ENCODE peak calls at places on chromosomes 6 and 20, in six cellular contexts. D is upper lobe of right lung; T is GM23338; W is CD4-positive, alpha-beta memory T cell; H is right cardiac atrium; U is prostate gland. Y is an unnamed sample.

GRCh38 chr6:109671721-109672120 is 19.3 kb downstream of the AK9 start:
- DNase-seq in D (no peak), T (no peak), W (no peak), H (no peak), U (no peak), Y (no peak)

GRCh38 chr6:139474145-139475108 is 100.0 kb upstream of the CITED2 start:
- DNase-seq in D (no peak), T (peak; percentile 54), W (no peak), H (no peak), U (no peak), Y (no peak)

GRCh38 chr6:56647172-56647762 is 4.6 kb upstream of the DST start:
- DNase-seq in D (no peak), T (no peak), W (no peak), H (no peak), U (no peak), Y (no peak)

GRCh38 chr6:89281779-89282246 is 33.3 kb downstream of the GABRR2 start:
- DNase-seq in D (no peak), T (peak; percentile 84), W (peak; percentile 48), H (no peak), U (no peak), Y (no peak)

GRCh38 chr6:17705778-17706579 is 746 bp downstream of the NUP153 start:
- DNase-seq in D (peak; percentile 84), T (peak; percentile 74), W (peak; percentile 90), H (peak; percentile 63), U (peak; percentile 33), Y (peak; percentile 78)

GRCh38 chr20:1331101-1331500 is 2.2 kb upstream of the SDCBP2 start:
- DNase-seq in D (no peak), T (no peak), W (no peak), H (no peak), U (no peak), Y (no peak)

GRCh38 chr6:46756469-46757205 is 9.9 kb downstream of the ANKRD66 start:
- DNase-seq in D (no peak), T (peak; percentile 34), W (no peak), H (no peak), U (no peak), Y (no peak)

GRCh38 chr6:42904467-42904866 is 11.4 kb upstream of the PTCRA start:
- DNase-seq in D (no peak), T (no peak), W (no peak), H (no peak), U (no peak), Y (no peak)

DNA sequence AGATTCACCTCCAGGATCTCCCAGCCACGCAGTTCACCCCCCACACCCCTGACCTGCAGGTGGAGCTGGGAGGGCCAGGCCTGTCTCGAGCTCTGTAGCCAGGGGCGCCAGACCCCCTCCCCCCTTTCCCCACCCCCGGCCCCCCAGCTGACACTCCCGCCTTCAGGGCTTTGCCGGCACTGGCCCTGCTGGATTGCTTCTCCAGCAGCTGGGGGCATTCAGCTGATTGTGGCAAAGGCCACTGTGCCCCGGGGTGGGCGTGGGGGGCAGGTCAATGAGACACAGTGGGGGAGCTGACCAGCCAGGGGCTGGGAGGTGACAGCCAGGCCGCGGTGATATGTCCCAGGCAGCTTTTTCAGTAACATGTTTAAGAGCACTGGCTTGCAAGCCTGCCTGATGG is 22.2 kb downstream of the ZBP1 start:
- DNase-seq in D (no peak), T (no peak), W (no peak), H (no peak), U (no peak), Y (no peak)
- H3K27me3 ChIP-seq in D (no peaks in the 10 kb centered on the region), T (no peaks in the 10 kb centered on the region), W (no peaks in the 10 kb centered on the region), H (no peaks in the 10 kb centered on the region), U (no peaks in the 10 kb centered on the region), Y (no peaks in the 10 kb centered on the region)

DNA sequence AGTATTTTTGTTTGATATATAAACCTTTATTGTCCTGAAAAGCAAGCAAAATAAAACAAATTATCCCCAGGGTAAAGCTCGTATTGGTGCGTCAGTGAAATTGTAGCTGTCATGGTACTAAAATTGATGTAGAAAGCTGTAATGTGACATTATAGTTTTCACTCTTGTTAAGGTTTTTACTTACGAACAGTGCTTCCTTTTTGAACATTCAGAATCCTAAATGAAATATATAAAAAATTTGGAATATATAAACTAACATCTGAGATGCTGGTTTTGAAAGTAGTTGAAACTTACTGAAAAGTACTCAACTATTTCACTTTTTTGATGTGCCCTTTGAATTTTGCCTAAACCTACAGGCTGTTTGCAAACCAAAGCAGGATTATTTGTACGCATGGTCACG is 42.2 kb downstream of the DUSP22 start:
- DNase-seq in D (no peak), T (no peak), W (no peak), H (no peak), U (no peak), Y (no peak)
- H3K4me1 ChIP-seq in D (peaks cover 25% of the 10 kb centered on the region), T (no peaks in the 10 kb centered on the region), W (peaks cover 23% of the 10 kb centered on the region), H (peaks cover 14% of the 10 kb centered on the region), U (no peaks in the 10 kb centered on the region), Y (no peaks in the 10 kb centered on the region)

DNA sequence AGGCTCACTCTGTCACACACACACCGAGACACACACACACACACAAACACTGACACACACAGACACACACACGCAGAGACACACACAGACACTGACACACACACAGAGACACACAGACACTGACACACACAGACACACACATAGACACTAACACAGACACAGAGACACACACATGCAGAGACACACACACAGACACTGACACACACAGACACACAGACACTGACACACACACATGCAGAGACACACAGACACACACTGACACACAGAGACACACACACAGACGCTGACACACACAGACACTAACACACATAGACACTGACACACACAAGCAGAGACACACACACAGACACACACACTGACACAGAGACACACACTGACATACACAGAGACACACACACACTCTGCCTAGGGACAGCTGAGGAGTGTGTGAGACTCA is 14.3 kb upstream of the ABHD16B start:
- DNase-seq in D (no peak), T (no peak), W (no peak), H (no peak), U (no peak), Y (no peak)
- H3K27ac ChIP-seq in D (peak overlapping the region; percentile 65), T (peak overlapping the region; percentile 92), W (no peak overlapping the region), H (peak overlapping the region; percentile 83), U (no peak overlapping the region), Y (no peak overlapping the region)

GRCh38 chr6:83849610-83850009 is 3.5 kb upstream of the RIPPLY2 start:
- DNase-seq in D (no peak), T (peak; percentile 9), W (no peak), H (no peak), U (no peak), Y (no peak)

GRCh38 chr6:83853968-83854501 is 875 bp downstream of the RIPPLY2 start:
- DNase-seq in D (no peak), T (peak; percentile 72), W (no peak), H (no peak), U (no peak), Y (no peak)

GRCh38 chr6:83853178-83853967 is at the start of gene RIPPLY2:
- DNase-seq in D (no peak), T (peak; percentile 81), W (no peak), H (peak; percentile 15), U (peak; percentile 10), Y (peak; percentile 48)

GRCh38 chr6:83854766-83855165 is 1.6 kb downstream of the RIPPLY2 start:
- DNase-seq in D (no peak), T (no peak), W (no peak), H (no peak), U (no peak), Y (no peak)

GRCh38 chr6:83852528-83853177 is 507 bp upstream of the RIPPLY2 start:
- DNase-seq in D (no peak), T (no peak), W (no peak), H (no peak), U (no peak), Y (no peak)
- H3K27me3 ChIP-seq in D (peaks cover 58% of the 10 kb centered on the region), T (peaks cover 49% of the 10 kb centered on the region), W (peaks cover 8% of the 10 kb centered on the region), H (no peaks in the 10 kb centered on the region), U (no peaks in the 10 kb centered on the region), Y (peaks cover 41% of the 10 kb centered on the region)

GRCh38 chr6:87074051-87074711 is 20.7 kb downstream of the CGA start:
- DNase-seq in D (no peak), T (no peak), W (no peak), H (peak; percentile 51), U (no peak), Y (no peak)

GRCh38 chr6:87082160-87082721 is 12.7 kb downstream of the CGA start:
- DNase-seq in D (no peak), T (no peak), W (no peak), H (no peak), U (no peak), Y (no peak)

DNA sequence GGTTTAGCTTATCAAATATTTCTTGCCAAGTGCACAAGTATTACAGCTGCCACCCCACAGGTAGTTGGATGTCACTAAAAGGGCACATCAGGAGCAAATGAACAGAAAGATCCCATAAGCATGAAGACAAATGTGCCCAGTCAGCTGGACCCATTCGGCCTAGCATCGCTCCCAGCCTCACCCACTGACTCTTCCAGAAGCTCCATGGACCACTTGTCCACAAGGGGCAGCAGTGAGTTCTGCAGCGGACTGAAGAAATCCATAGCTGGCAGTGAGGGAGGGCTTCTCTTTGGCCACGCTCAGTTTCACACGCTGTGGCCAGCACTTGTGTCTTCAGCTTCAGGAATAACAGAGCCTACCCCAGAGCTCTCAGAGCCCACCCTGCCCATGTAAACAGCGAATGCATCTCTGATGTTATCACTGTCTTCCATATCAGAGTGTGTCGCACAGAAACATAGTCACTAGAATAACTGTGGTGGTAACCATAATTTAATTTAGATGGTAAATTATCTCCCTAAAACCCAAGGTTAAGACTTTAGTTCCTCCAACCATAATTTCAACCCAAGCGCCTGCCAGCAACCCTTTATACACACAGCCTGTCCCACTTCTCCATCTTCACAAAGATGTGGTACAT is 15.8 kb downstream of the CGA start:
- DNase-seq in D (peak; percentile 70), T (peak; percentile 95), W (peak; percentile 35), H (peak; percentile 72), U (peak; percentile 11), Y (peak; percentile 56)
- H3K4me1 ChIP-seq in D (no peaks in the 10 kb centered on the region), T (no peaks in the 10 kb centered on the region), W (no peaks in the 10 kb centered on the region), H (no peaks in the 10 kb centered on the region), U (no peaks in the 10 kb centered on the region), Y (no peaks in the 10 kb centered on the region)

GRCh38 chr20:4699216-4699615 is 22.5 kb upstream of the PRND start:
- DNase-seq in D (no peak), T (no peak), W (no peak), H (no peak), U (no peak), Y (no peak)

GRCh38 chr20:4699957-4700356 is 21.8 kb upstream of the PRND start:
- DNase-seq in D (no peak), T (no peak), W (no peak), H (no peak), U (no peak), Y (no peak)

GRCh38 chr20:4697874-4698221 is 23.9 kb upstream of the PRND start:
- DNase-seq in D (no peak), T (no peak), W (no peak), H (no peak), U (no peak), Y (no peak)

GRCh38 chr20:4694076-4694475 is 27.6 kb upstream of the PRND start:
- DNase-seq in D (no peak), T (no peak), W (no peak), H (no peak), U (no peak), Y (no peak)

DNA sequence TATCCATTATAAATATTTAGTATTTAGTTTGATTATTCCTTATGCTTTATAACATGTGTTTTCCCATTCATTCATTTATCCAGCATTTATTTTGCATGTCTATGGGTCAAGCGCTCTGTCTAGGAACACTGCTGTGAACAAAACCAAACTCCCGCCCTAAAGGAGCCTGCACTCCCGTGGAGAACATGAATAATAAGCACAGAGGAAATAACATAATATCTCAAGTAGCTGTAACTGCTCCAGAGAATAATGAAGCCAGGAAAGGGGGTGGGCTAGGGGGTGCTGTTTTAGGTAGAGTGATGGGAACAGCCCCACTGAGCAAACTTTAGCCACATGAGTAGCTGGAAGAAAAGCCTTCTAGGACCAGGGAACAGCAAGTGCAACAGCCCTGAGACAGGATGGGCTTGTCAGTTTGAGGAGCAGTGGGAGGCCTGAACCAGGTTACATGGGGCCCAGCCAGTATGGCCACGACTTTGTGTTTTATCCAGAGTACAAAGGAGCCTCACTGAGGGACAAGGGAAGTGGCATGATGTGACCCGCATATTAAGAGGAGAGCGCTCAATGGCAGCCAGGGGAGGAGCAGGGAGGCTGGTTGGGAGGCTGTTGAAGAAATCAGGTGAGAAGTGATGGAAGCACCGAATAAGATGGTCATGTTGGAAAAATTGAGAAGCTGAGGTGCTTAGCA is 24.4 kb upstream of the PRND start:
- DNase-seq in D (no peak), T (no peak), W (no peak), H (no peak), U (no peak), Y (no peak)
- H3K27ac ChIP-seq in D (no peak overlapping the region), T (no peak overlapping the region), W (no peak overlapping the region), H (no peak overlapping the region), U (no peak overlapping the region), Y (no peak overlapping the region)